ENCODE peak calls at places on chromosomes 7 and 10, in four cellular contexts. C is HCT116, F is K562, P is SK-N-SH. Z is an unnamed sample.

GRCh38 chr10:47371629-47372485 is 12.2 kb downstream of the ZNF488 start:
- DNase-seq in C (no peak), F (no peak), P (peak; percentile 10), Z (no peak)

GRCh38 chr7:135109976-135110375 is 37.9 kb upstream of the TMEM140 start:
- DNase-seq in C (no peak), F (no peak), P (no peak), Z (no peak)

GRCh38 chr7:137395425-137395824 is 51.9 kb upstream of the PTN start:
- DNase-seq in C (no peak), F (no peak), P (no peak), Z (no peak)

GRCh38 chr7:17184805-17185689 is 113.4 kb upstream of the AHR start:
- DNase-seq in C (no peak), F (no peak), P (no peak), Z (no peak)

GRCh38 chr10:88541116-88541626 is 41.9 kb downstream of the RNLS start:
- DNase-seq in C (no peak), F (no peak), P (no peak), Z (peak; percentile 73)

GRCh38 chr10:93445097-93445960 is 36.8 kb downstream of the MYOF start:
- DNase-seq in C (peak; percentile 84), F (no peak), P (peak; percentile 80), Z (peak; percentile 82)

GRCh38 chr7:102455596-102455995 is 9.1 kb downstream of the ALKBH4 start:
- DNase-seq in C (no peak), F (no peak), P (no peak), Z (no peak)

GRCh38 chr10:42988517-42989395 is 88.1 kb upstream of the RET start:
- DNase-seq in C (no peak), F (peak; percentile 54), P (peak; percentile 14), Z (no peak)

GRCh38 chr10:74824184-74825032 is 2.0 kb upstream of the KAT6B start:
- DNase-seq in C (no peak), F (peak; percentile 17), P (peak; percentile 66), Z (no peak)

GRCh38 chr10:43338117-43338516 is 33.3 kb upstream of the FXYD4 start:
- DNase-seq in C (no peak), F (no peak), P (peak; percentile 19), Z (no peak)

GRCh38 chr7:4665661-4666060 is 16.4 kb upstream of the FOXK1 start:
- DNase-seq in C (no peak), F (no peak), P (no peak), Z (peak; percentile 31)

GRCh38 chr10:64142395-64142794 is 621.2 kb downstream of the REEP3 start:
- DNase-seq in C (no peak), F (no peak), P (no peak), Z (no peak)

GRCh38 chr7:24227603-24228359 is 56.2 kb upstream of the NPY start:
- DNase-seq in C (no peak), F (no peak), P (peak; percentile 75), Z (no peak)

GRCh38 chr7:11315687-11316258 is 342.1 kb downstream of the PHF14 start:
- DNase-seq in C (no peak), F (no peak), P (no peak), Z (no peak)

GRCh38 chr7:2629740-2630681 is 1.8 kb upstream of the TTYH3 start:
- DNase-seq in C (no peak), F (no peak), P (no peak), Z (peak; percentile 64)

GRCh38 chr10:125101581-125101980 is 58.8 kb downstream of the CTBP2 start:
- DNase-seq in C (no peak), F (no peak), P (no peak), Z (no peak)

GRCh38 chr7:25812086-25812855 is 339.7 kb upstream of the NFE2L3 start:
- DNase-seq in C (no peak), F (no peak), P (no peak), Z (no peak)

GRCh38 chr10:84375011-84375410 is 46.6 kb downstream of the CCSER2 start:
- DNase-seq in C (peak; percentile 57), F (peak; percentile 78), P (peak; percentile 29), Z (peak; percentile 81)

GRCh38 chr7:4066626-4067475 is 615.2 kb upstream of the FOXK1 start:
- DNase-seq in C (no peak), F (no peak), P (no peak), Z (no peak)

GRCh38 chr10:91034494-91035157 is 113.7 kb upstream of the ANKRD1 start:
- DNase-seq in C (no peak), F (no peak), P (no peak), Z (no peak)

GRCh38 chr7:147607151-147607800 is 983.3 kb upstream of the C7orf33 start:
- DNase-seq in C (no peak), F (no peak), P (no peak), Z (no peak)

DNA sequence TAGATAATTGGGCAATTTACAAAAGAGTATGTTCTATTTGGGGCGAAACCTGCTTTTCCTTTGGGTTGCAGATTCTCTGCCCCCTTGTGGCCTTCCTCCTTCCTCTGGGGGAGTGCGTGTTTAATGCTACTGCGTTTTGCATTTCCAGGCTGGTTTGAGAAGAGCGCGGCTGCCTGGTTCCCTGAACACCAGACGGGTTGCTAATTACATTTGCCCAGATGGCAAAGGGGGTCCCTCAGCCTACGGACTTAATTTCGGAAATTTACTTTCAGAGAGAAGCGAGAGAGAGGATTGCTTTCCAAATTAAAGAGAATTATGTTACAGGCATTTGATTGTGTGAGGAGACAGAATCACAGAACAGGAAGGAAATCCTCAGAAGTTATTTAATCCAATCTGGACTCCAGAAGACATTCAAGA is 91.9 kb upstream of the JAZF1 start:
- DNase-seq in C (peak; percentile 24), F (peak; percentile 18), P (peak; percentile 87), Z (no peak)
- TF ChIP-seq JUND in C (no peak), F (no peak), P (no peak), Z (no peak)

GRCh38 chr7:30169585-30169978 is 34.8 kb downstream of the MTURN start:
- DNase-seq in C (no peak), F (no peak), P (no peak), Z (no peak)

GRCh38 chr7:30170460-30171197 is 35.8 kb downstream of the MTURN start:
- DNase-seq in C (no peak), F (no peak), P (no peak), Z (no peak)

GRCh38 chr7:30166841-30167235 is 32.1 kb downstream of the MTURN start:
- DNase-seq in C (no peak), F (no peak), P (no peak), Z (no peak)

GRCh38 chr7:30166155-30166840 is 31.5 kb downstream of the MTURN start:
- DNase-seq in C (no peak), F (no peak), P (no peak), Z (peak; percentile 39)

GRCh38 chr7:30168800-30169584 is 34.2 kb downstream of the MTURN start:
- DNase-seq in C (no peak), F (no peak), P (no peak), Z (peak; percentile 56)
- TF ChIP-seq JUND in C (no peak), F (peak; percentile 12), P (peak; percentile 75), Z (no peak)

GRCh38 chr7:45122975-45123860 is 11.7 kb upstream of the TBRG4 start:
- DNase-seq in C (no peak), F (no peak), P (no peak), Z (no peak)
- TF ChIP-seq JUND in C (no peak), F (no peak), P (no peak), Z (no peak)

GRCh38 chr10:111338035-111338434 is 261.2 kb downstream of the ADRA2A start:
- DNase-seq in C (no peak), F (no peak), P (no peak), Z (no peak)
- TF ChIP-seq JUND in C (no peak), F (no peak), P (no peak), Z (no peak)

Z was measured in T47D.